ENCODE peak calls at places on chromosomes 6 and 20, in eight cellular contexts. One of them, this sample, is unnamed.

GRCh38 chr6:169851641-169852503 is 100.5 kb downstream of the ERMARD start:
- DNase-seq in body of pancreas: no peak
- DNase-seq in mesothelial cell of epicardium: no peak
- DNase-seq in tibial artery: peak; percentile 19
- DNase-seq in fibroblast of lung: peak; percentile 25
- DNase-seq in activated CD8-positive, alpha-beta T cell treated with anti-CD3 and anti-CD28 coated beads for 36 hours: no peak
- DNase-seq in A549: no peak
- DNase-seq in MM.1S: no peak
- DNase-seq in this sample: peak; percentile 55

GRCh38 chr6:156866181-156866862 is 89.1 kb downstream of the ARID1B start:
- DNase-seq in body of pancreas: no peak
- DNase-seq in mesothelial cell of epicardium: no peak
- DNase-seq in tibial artery: no peak
- DNase-seq in fibroblast of lung: peak; percentile 74
- DNase-seq in activated CD8-positive, alpha-beta T cell treated with anti-CD3 and anti-CD28 coated beads for 36 hours: peak; percentile 46
- DNase-seq in A549: peak; percentile 6
- DNase-seq in MM.1S: peak; percentile 67
- DNase-seq in this sample: no peak

GRCh38 chr6:37137201-37137880 is 32.6 kb upstream of the PIM1 start:
- DNase-seq in body of pancreas: no peak
- DNase-seq in mesothelial cell of epicardium: peak; percentile 65
- DNase-seq in tibial artery: no peak
- DNase-seq in fibroblast of lung: peak; percentile 99
- DNase-seq in activated CD8-positive, alpha-beta T cell treated with anti-CD3 and anti-CD28 coated beads for 36 hours: peak; percentile 65
- DNase-seq in A549: peak; percentile 85
- DNase-seq in MM.1S: no peak
- DNase-seq in this sample: no peak

GRCh38 chr20:62501801-62502495 is 26.2 kb upstream of the GATA5 start:
- DNase-seq in body of pancreas: no peak
- DNase-seq in mesothelial cell of epicardium: no peak
- DNase-seq in tibial artery: no peak
- DNase-seq in fibroblast of lung: peak; percentile 56
- DNase-seq in activated CD8-positive, alpha-beta T cell treated with anti-CD3 and anti-CD28 coated beads for 36 hours: peak; percentile 92
- DNase-seq in A549: no peak
- DNase-seq in MM.1S: no peak
- DNase-seq in this sample: no peak

GRCh38 chr6:17867880-17868279 is 119.6 kb downstream of the KIF13A start:
- DNase-seq in body of pancreas: peak; percentile 18
- DNase-seq in mesothelial cell of epicardium: no peak
- DNase-seq in tibial artery: no peak
- DNase-seq in fibroblast of lung: peak; percentile 87
- DNase-seq in activated CD8-positive, alpha-beta T cell treated with anti-CD3 and anti-CD28 coated beads for 36 hours: no peak
- DNase-seq in A549: no peak
- DNase-seq in MM.1S: no peak
- DNase-seq in this sample: no peak

GRCh38 chr20:49916146-49917002 is 1.0 kb upstream of the SPATA2 start:
- DNase-seq in body of pancreas: peak; percentile 77
- DNase-seq in mesothelial cell of epicardium: no peak
- DNase-seq in tibial artery: no peak
- DNase-seq in fibroblast of lung: peak; percentile 32
- DNase-seq in activated CD8-positive, alpha-beta T cell treated with anti-CD3 and anti-CD28 coated beads for 36 hours: peak; percentile 43
- DNase-seq in A549: peak; percentile 75
- DNase-seq in MM.1S: peak; percentile 37
- DNase-seq in this sample: no peak

GRCh38 chr6:28218312-28219248 is 6.5 kb upstream of the ZSCAN9 start:
- DNase-seq in body of pancreas: peak; percentile 69
- DNase-seq in mesothelial cell of epicardium: peak; percentile 42
- DNase-seq in tibial artery: peak; percentile 62
- DNase-seq in fibroblast of lung: peak; percentile 69
- DNase-seq in activated CD8-positive, alpha-beta T cell treated with anti-CD3 and anti-CD28 coated beads for 36 hours: peak; percentile 50
- DNase-seq in A549: peak; percentile 46
- DNase-seq in MM.1S: peak; percentile 49
- DNase-seq in this sample: peak; percentile 47

GRCh38 chr6:161355731-161356130 is 81.9 kb upstream of the AGPAT4 start:
- DNase-seq in body of pancreas: no peak
- DNase-seq in mesothelial cell of epicardium: no peak
- DNase-seq in tibial artery: no peak
- DNase-seq in fibroblast of lung: no peak
- DNase-seq in activated CD8-positive, alpha-beta T cell treated with anti-CD3 and anti-CD28 coated beads for 36 hours: no peak
- DNase-seq in A549: no peak
- DNase-seq in MM.1S: no peak
- DNase-seq in this sample: no peak

GRCh38 chr20:25081065-25081729 is 744 bp downstream of the VSX1 start:
- DNase-seq in body of pancreas: no peak
- DNase-seq in mesothelial cell of epicardium: no peak
- DNase-seq in tibial artery: no peak
- DNase-seq in fibroblast of lung: no peak
- DNase-seq in activated CD8-positive, alpha-beta T cell treated with anti-CD3 and anti-CD28 coated beads for 36 hours: peak; percentile 63
- DNase-seq in A549: no peak
- DNase-seq in MM.1S: no peak
- DNase-seq in this sample: no peak

GRCh38 chr6:152458648-152459047 is 178.5 kb downstream of the SYNE1 start:
- DNase-seq in body of pancreas: no peak
- DNase-seq in mesothelial cell of epicardium: no peak
- DNase-seq in tibial artery: no peak
- DNase-seq in fibroblast of lung: peak; percentile 31
- DNase-seq in activated CD8-positive, alpha-beta T cell treated with anti-CD3 and anti-CD28 coated beads for 36 hours: no peak
- DNase-seq in A549: no peak
- DNase-seq in MM.1S: no peak
- DNase-seq in this sample: no peak

GRCh38 chr6:2952557-2953095 is 18.7 kb downstream of the SERPINB6 start:
- DNase-seq in body of pancreas: peak; percentile 78
- DNase-seq in mesothelial cell of epicardium: peak; percentile 42
- DNase-seq in tibial artery: peak; percentile 70
- DNase-seq in fibroblast of lung: peak; percentile 82
- DNase-seq in activated CD8-positive, alpha-beta T cell treated with anti-CD3 and anti-CD28 coated beads for 36 hours: peak; percentile 77
- DNase-seq in A549: peak; percentile 58
- DNase-seq in MM.1S: peak; percentile 34
- DNase-seq in this sample: peak; percentile 60

DNA sequence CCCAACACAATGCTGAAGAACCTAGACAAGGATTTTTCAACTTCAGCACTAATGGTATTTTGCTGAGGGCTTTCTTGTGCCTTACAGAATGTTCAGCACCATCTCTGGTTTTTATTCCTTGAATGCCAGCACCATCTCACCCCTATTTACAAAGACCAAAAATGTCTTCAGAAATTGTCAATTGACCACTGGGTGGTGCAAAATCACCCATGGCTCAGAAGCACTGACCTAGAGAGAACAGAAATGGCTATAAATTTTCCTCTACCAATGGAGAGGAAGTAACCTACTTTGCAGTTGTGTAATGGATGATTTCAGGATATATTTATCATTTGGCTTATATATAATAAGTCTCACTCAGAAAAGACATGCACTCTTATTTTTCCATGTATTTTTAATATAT is 431.0 kb upstream of the IRAK1BP1 start:
- DNase-seq in body of pancreas: no peak
- DNase-seq in mesothelial cell of epicardium: no peak
- DNase-seq in tibial artery: no peak
- DNase-seq in fibroblast of lung: peak; percentile 20
- DNase-seq in activated CD8-positive, alpha-beta T cell treated with anti-CD3 and anti-CD28 coated beads for 36 hours: no peak
- DNase-seq in A549: no peak
- DNase-seq in MM.1S: no peak
- DNase-seq in this sample: no peak
- TF ChIP-seq CTCF in body of pancreas: no peak
- TF ChIP-seq CTCF in mesothelial cell of epicardium: no peak
- TF ChIP-seq CTCF in tibial artery: no peak
- TF ChIP-seq CTCF in fibroblast of lung: peak; percentile 28
- TF ChIP-seq CTCF in activated CD8-positive, alpha-beta T cell treated with anti-CD3 and anti-CD28 coated beads for 36 hours: no peak
- TF ChIP-seq CTCF in A549: peak; percentile 21
- TF ChIP-seq CTCF in MM.1S: peak; percentile 28
- TF ChIP-seq CTCF in this sample: peak; percentile 18

GRCh38 chr6:25053875-25054371 is 118.2 kb upstream of the RIPOR2 start:
- DNase-seq in body of pancreas: no peak
- DNase-seq in mesothelial cell of epicardium: no peak
- DNase-seq in tibial artery: no peak
- DNase-seq in fibroblast of lung: peak; percentile 90
- DNase-seq in activated CD8-positive, alpha-beta T cell treated with anti-CD3 and anti-CD28 coated beads for 36 hours: peak; percentile 44
- DNase-seq in A549: no peak
- DNase-seq in MM.1S: no peak
- DNase-seq in this sample: no peak
- TF ChIP-seq CTCF in body of pancreas: no peak
- TF ChIP-seq CTCF in mesothelial cell of epicardium: no peak
- TF ChIP-seq CTCF in tibial artery: no peak
- TF ChIP-seq CTCF in fibroblast of lung: no peak
- TF ChIP-seq CTCF in activated CD8-positive, alpha-beta T cell treated with anti-CD3 and anti-CD28 coated beads for 36 hours: no peak
- TF ChIP-seq CTCF in A549: no peak
- TF ChIP-seq CTCF in MM.1S: no peak
- TF ChIP-seq CTCF in this sample: no peak

GRCh38 chr6:108782231-108783041 is 65.8 kb upstream of the ARMC2 start:
- DNase-seq in body of pancreas: peak; percentile 85
- DNase-seq in mesothelial cell of epicardium: peak; percentile 60
- DNase-seq in tibial artery: peak; percentile 80
- DNase-seq in fibroblast of lung: peak; percentile 78
- DNase-seq in activated CD8-positive, alpha-beta T cell treated with anti-CD3 and anti-CD28 coated beads for 36 hours: peak; percentile 89
- DNase-seq in A549: peak; percentile 82
- DNase-seq in MM.1S: peak; percentile 92
- DNase-seq in this sample: peak; percentile 58
- TF ChIP-seq CTCF in body of pancreas: peak; percentile 66
- TF ChIP-seq CTCF in mesothelial cell of epicardium: peak; percentile 70
- TF ChIP-seq CTCF in tibial artery: peak; percentile 79
- TF ChIP-seq CTCF in fibroblast of lung: peak; percentile 90
- TF ChIP-seq CTCF in activated CD8-positive, alpha-beta T cell treated with anti-CD3 and anti-CD28 coated beads for 36 hours: peak; percentile 74
- TF ChIP-seq CTCF in A549: peak; percentile 64
- TF ChIP-seq CTCF in MM.1S: peak; percentile 91
- TF ChIP-seq CTCF in this sample: peak; percentile 91

DNA sequence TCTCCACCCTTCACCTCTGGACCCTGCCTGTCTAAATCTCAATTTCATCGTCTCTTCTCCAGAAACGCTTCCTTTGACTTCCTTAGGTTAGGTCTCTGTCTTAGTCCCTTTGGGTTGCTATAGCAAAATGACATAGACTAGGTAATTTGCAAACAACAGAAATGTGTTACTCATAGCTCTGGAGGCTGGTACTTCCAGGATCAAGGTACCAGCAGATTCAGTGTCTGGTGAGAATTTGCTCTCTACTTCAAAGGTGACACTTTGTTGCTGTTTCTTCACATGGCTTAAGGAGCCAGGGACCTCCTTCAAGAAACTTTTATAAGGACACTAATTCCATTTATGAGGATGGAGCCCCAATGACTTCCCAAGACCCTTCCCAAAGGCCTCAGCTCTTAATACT is 145.1 kb upstream of the IMPG1 start:
- DNase-seq in body of pancreas: no peak
- DNase-seq in mesothelial cell of epicardium: no peak
- DNase-seq in tibial artery: no peak
- DNase-seq in fibroblast of lung: no peak
- DNase-seq in activated CD8-positive, alpha-beta T cell treated with anti-CD3 and anti-CD28 coated beads for 36 hours: no peak
- DNase-seq in A549: no peak
- DNase-seq in MM.1S: no peak
- DNase-seq in this sample: no peak
- TF ChIP-seq CTCF in body of pancreas: no peak
- TF ChIP-seq CTCF in mesothelial cell of epicardium: no peak
- TF ChIP-seq CTCF in tibial artery: no peak
- TF ChIP-seq CTCF in fibroblast of lung: no peak
- TF ChIP-seq CTCF in activated CD8-positive, alpha-beta T cell treated with anti-CD3 and anti-CD28 coated beads for 36 hours: no peak
- TF ChIP-seq CTCF in A549: no peak
- TF ChIP-seq CTCF in MM.1S: no peak
- TF ChIP-seq CTCF in this sample: no peak

GRCh38 chr20:32527447-32528055 is 57.6 kb downstream of the NOL4L start:
- DNase-seq in body of pancreas: no peak
- DNase-seq in mesothelial cell of epicardium: no peak
- DNase-seq in tibial artery: no peak
- DNase-seq in fibroblast of lung: no peak
- DNase-seq in activated CD8-positive, alpha-beta T cell treated with anti-CD3 and anti-CD28 coated beads for 36 hours: peak; percentile 66
- DNase-seq in A549: no peak
- DNase-seq in MM.1S: no peak
- DNase-seq in this sample: no peak
- TF ChIP-seq CTCF in body of pancreas: no peak
- TF ChIP-seq CTCF in mesothelial cell of epicardium: no peak
- TF ChIP-seq CTCF in tibial artery: no peak
- TF ChIP-seq CTCF in fibroblast of lung: no peak
- TF ChIP-seq CTCF in activated CD8-positive, alpha-beta T cell treated with anti-CD3 and anti-CD28 coated beads for 36 hours: no peak
- TF ChIP-seq CTCF in A549: no peak
- TF ChIP-seq CTCF in MM.1S: no peak
- TF ChIP-seq CTCF in this sample: no peak

GRCh38 chr6:81863123-81863522 is 110.6 kb upstream of the TENT5A start:
- DNase-seq in body of pancreas: no peak
- DNase-seq in mesothelial cell of epicardium: no peak
- DNase-seq in tibial artery: no peak
- DNase-seq in fibroblast of lung: no peak
- DNase-seq in activated CD8-positive, alpha-beta T cell treated with anti-CD3 and anti-CD28 coated beads for 36 hours: no peak
- DNase-seq in A549: no peak
- DNase-seq in MM.1S: no peak
- DNase-seq in this sample: no peak
- TF ChIP-seq CTCF in body of pancreas: no peak
- TF ChIP-seq CTCF in mesothelial cell of epicardium: no peak
- TF ChIP-seq CTCF in tibial artery: no peak
- TF ChIP-seq CTCF in fibroblast of lung: no peak
- TF ChIP-seq CTCF in activated CD8-positive, alpha-beta T cell treated with anti-CD3 and anti-CD28 coated beads for 36 hours: no peak
- TF ChIP-seq CTCF in A549: no peak
- TF ChIP-seq CTCF in MM.1S: no peak
- TF ChIP-seq CTCF in this sample: no peak

GRCh38 chr20:18718129-18718528 is 95.5 kb upstream of the SCP2D1 start:
- DNase-seq in body of pancreas: no peak
- DNase-seq in mesothelial cell of epicardium: no peak
- DNase-seq in tibial artery: no peak
- DNase-seq in fibroblast of lung: no peak
- DNase-seq in activated CD8-positive, alpha-beta T cell treated with anti-CD3 and anti-CD28 coated beads for 36 hours: no peak
- DNase-seq in A549: no peak
- DNase-seq in MM.1S: no peak
- DNase-seq in this sample: no peak
- TF ChIP-seq CTCF in body of pancreas: no peak
- TF ChIP-seq CTCF in mesothelial cell of epicardium: no peak
- TF ChIP-seq CTCF in tibial artery: no peak
- TF ChIP-seq CTCF in fibroblast of lung: no peak
- TF ChIP-seq CTCF in activated CD8-positive, alpha-beta T cell treated with anti-CD3 and anti-CD28 coated beads for 36 hours: no peak
- TF ChIP-seq CTCF in A549: no peak
- TF ChIP-seq CTCF in MM.1S: peak; percentile 47
- TF ChIP-seq CTCF in this sample: no peak